ENCODE peak calls at places on chromosome 1, in four cellular contexts. X is IMR-90, T is MV-4-11, Z is iPS-NIHi11. U is an unnamed sample.

GRCh38 chr1:39076127-39076798 is 50.1 kb downstream of the NDUFS5 start:
- DNase-seq in X (peak), Z (no peak), T (no peak), U (no peak)

GRCh38 chr1:180994262-180994661 is 28.4 kb downstream of the STX6 start:
- DNase-seq in Z (no peak), T (no peak), X (peak), U (no peak)

GRCh38 chr1:212452323-212453155 is 19.8 kb downstream of the NENF start:
- DNase-seq in T (peak), X (peak), Z (no peak), U (no peak)

GRCh38 chr1:92922378-92923035 is 38.8 kb downstream of the DIPK1A start:
- DNase-seq in Z (no peak), T (no peak), X (no peak), U (peak)

GRCh38 chr1:113109908-113110554 is 37.0 kb downstream of the LRIG2 start:
- DNase-seq in Z (no peak), X (peak), T (no peak), U (no peak)

GRCh38 chr1:108643492-108644333 is 17.2 kb downstream of the HENMT1 start:
- DNase-seq in X (peak), T (peak), Z (peak), U (peak)

GRCh38 chr1:192603218-192603787 is 27.7 kb downstream of the RGS1 start:
- DNase-seq in Z (no peak), X (no peak), T (no peak), U (no peak)

GRCh38 chr1:183702087-183702812 is 49.1 kb upstream of the APOBEC4 start:
- DNase-seq in T (no peak), Z (no peak), X (peak), U (no peak)

GRCh38 chr1:13892671-13893325 is 192.8 kb downstream of the PRDM2 start:
- DNase-seq in T (no peak), Z (peak), X (no peak), U (no peak)

GRCh38 chr1:117967472-117967871 is 37.9 kb downstream of the WDR3 start:
- DNase-seq in T (peak), X (peak), Z (peak), U (no peak)

GRCh38 chr1:92708368-92708950 is 76.4 kb downstream of the EVI5 start:
- DNase-seq in T (peak), Z (no peak), X (peak), U (no peak)

GRCh38 chr1:211621471-211622198 is 42.7 kb upstream of the SLC30A1 start:
- DNase-seq in T (no peak), Z (no peak), X (peak), U (no peak)

GRCh38 chr1:27968692-27969091 is 8.9 kb downstream of the XKR8 start:
- DNase-seq in X (peak), T (no peak), Z (no peak), U (no peak)

GRCh38 chr1:202661136-202661845 is 49.0 kb downstream of the SYT2 start:
- DNase-seq in Z (no peak), T (no peak), X (no peak), U (no peak)

GRCh38 chr1:21297975-21298374 is 7.7 kb upstream of the ECE1 start:
- DNase-seq in Z (no peak), T (no peak), X (no peak), U (no peak)

GRCh38 chr1:70504821-70505193 is 93.7 kb downstream of the CTH start:
- DNase-seq in Z (no peak), X (peak), T (no peak), U (no peak)

GRCh38 chr1:16172964-16173446 is 17.1 kb upstream of the EPHA2 start:
- DNase-seq in Z (no peak), X (peak), T (peak), U (no peak)

GRCh38 chr1:39405358-39405757 is 86.1 kb upstream of the BMP8A start:
- DNase-seq in X (no peak), Z (no peak), T (no peak), U (no peak)

GRCh38 chr1:156067262-156067661 is 6.3 kb downstream of the RAB25 start:
- DNase-seq in X (peak), Z (no peak), T (no peak), U (no peak)

GRCh38 chr1:233905416-233906051 is 1.1 kb downstream of the SLC35F3 start:
- DNase-seq in T (no peak), X (no peak), Z (peak), U (no peak)

GRCh38 chr1:66360285-66360724 is 173.6 kb upstream of the SGIP1 start:
- DNase-seq in Z (no peak), X (no peak), T (peak), U (no peak)

GRCh38 chr1:998905-999796 is 746 bp downstream of the HES4 start:
- DNase-seq in X (peak), Z (peak), T (no peak), U (peak)

U was measured in HuH-7.